ENCODE peak calls at places on chromosomes 16 and 17, in eight cellular contexts. E is neural crest cell, L is A549, W is AG09309, A is WTC11, Y is fibroblast of pulmonary artery, T is progenitor cell of endocrine pancreas, X is astrocyte of the spinal cord. M is an unnamed sample.

GRCh38 chr16:85145188-85145587 is 32.9 kb upstream of the CIBAR2 start:
- DNase-seq in A (no peak), T (no peak), Y (no peak), X (no peak), L (no peak), E (no peak), W (no peak), M (no peak)

GRCh38 chr17:35889818-35890773 is 9.9 kb upstream of the CCL5 start:
- DNase-seq in E (no peak), W (peak; percentile 57), Y (peak; percentile 89), L (no peak), X (peak; percentile 38), A (no peak), T (no peak), M (no peak)

GRCh38 chr17:51595965-51596364 is 335.6 kb downstream of the UTP18 start:
- DNase-seq in E (no peak), Y (no peak), T (no peak), W (no peak), A (no peak), X (no peak), L (no peak), M (no peak)

GRCh38 chr17:83204230-83204725 is 124.9 kb downstream of the METRNL start:
- DNase-seq in X (no peak), E (no peak), A (peak; percentile 1), T (no peak), W (no peak), L (no peak), Y (no peak), M (no peak)

GRCh38 chr16:77748426-77748825 is 26.1 kb downstream of the NUDT7 start:
- DNase-seq in Y (no peak), X (no peak), T (no peak), W (no peak), E (no peak), A (no peak), L (no peak), M (no peak)

GRCh38 chr17:49439305-49439672 is 24.6 kb upstream of the PHB1 start:
- DNase-seq in Y (no peak), A (no peak), L (no peak), E (no peak), W (no peak), T (no peak), X (no peak), M (no peak)

GRCh38 chr16:87178977-87179376 is 138.2 kb downstream of the C16orf95 start:
- DNase-seq in W (peak; percentile 16), T (no peak), Y (peak; percentile 88), A (no peak), L (no peak), X (peak; percentile 54), E (no peak), M (no peak)

GRCh38 chr16:26816266-26816665 is 250.5 kb upstream of the C16orf82 start:
- DNase-seq in W (no peak), X (no peak), T (no peak), Y (no peak), E (no peak), A (no peak), L (no peak), M (no peak)

GRCh38 chr16:83137326-83137770 is 510.6 kb downstream of the CDH13 start:
- DNase-seq in Y (peak; percentile 80), L (no peak), W (peak; percentile 47), X (peak; percentile 87), E (peak; percentile 23), T (no peak), A (no peak), M (no peak)

GRCh38 chr17:45032150-45032493 is 19.3 kb downstream of the DCAKD start:
- DNase-seq in E (no peak), X (no peak), A (no peak), T (no peak), W (no peak), L (no peak), Y (no peak), M (no peak)

GRCh38 chr17:73349138-73349537 is 37.3 kb upstream of the CDC42EP4 start:
- DNase-seq in W (no peak), L (no peak), Y (peak; percentile 33), T (no peak), A (no peak), E (peak; percentile 29), X (no peak), M (no peak)

GRCh38 chr16:85611455-85612190 is 1.5 kb upstream of the GSE1 start:
- DNase-seq in A (peak; percentile 76), T (peak; percentile 46), E (no peak), Y (peak; percentile 69), L (peak; percentile 75), W (peak; percentile 35), X (peak; percentile 71), M (peak; percentile 86)

GRCh38 chr16:4521971-4522623 is 16.5 kb downstream of the CDIP1 start:
- DNase-seq in Y (peak; percentile 17), T (no peak), L (no peak), X (peak; percentile 53), W (no peak), A (peak; percentile 46), E (no peak), M (peak; percentile 49)

GRCh38 chr16:72739577-72739976 is 308.4 kb downstream of the ZFHX3 start:
- DNase-seq in T (no peak), E (no peak), L (no peak), Y (peak; percentile 21), W (peak; percentile 31), A (no peak), X (peak; percentile 72), M (no peak)

DNA sequence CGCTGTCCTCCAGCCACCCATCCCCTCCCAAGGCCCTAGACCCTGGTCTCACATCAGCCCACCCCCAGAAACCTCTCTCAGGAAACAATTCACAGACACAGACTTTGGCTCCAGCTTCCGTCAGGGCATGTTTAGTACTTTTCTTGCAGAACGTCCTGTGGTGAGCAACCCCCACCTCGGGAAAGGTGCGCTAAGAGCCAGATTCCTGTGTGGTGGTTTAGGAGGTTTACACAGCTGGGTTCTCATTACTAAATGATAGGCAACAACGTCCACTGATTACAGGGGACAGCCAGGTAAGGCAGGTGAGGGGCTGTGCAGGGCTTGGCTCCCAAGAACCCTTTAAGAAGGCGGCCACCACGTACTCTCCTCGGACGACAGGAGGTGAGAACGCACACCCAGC is 29.3 kb downstream of the KIFC3 start:
- DNase-seq in A (no peak), Y (no peak), L (no peak), T (no peak), X (no peak), E (no peak), W (no peak), M (no peak)
- TF ChIP-seq CTCF in A (no peak), Y (no peak), L (no peak), T (no peak), X (no peak), E (no peak), W (no peak), M (no peak)

GRCh38 chr16:3001316-3001715 is 11.4 kb upstream of the CLDN9 start:
- DNase-seq in X (no peak), A (peak; percentile 50), Y (no peak), E (no peak), T (no peak), L (no peak), W (no peak), M (no peak)
- TF ChIP-seq CTCF in X (no peak), A (no peak), Y (no peak), E (no peak), T (no peak), L (no peak), W (no peak), M (no peak)

DNA sequence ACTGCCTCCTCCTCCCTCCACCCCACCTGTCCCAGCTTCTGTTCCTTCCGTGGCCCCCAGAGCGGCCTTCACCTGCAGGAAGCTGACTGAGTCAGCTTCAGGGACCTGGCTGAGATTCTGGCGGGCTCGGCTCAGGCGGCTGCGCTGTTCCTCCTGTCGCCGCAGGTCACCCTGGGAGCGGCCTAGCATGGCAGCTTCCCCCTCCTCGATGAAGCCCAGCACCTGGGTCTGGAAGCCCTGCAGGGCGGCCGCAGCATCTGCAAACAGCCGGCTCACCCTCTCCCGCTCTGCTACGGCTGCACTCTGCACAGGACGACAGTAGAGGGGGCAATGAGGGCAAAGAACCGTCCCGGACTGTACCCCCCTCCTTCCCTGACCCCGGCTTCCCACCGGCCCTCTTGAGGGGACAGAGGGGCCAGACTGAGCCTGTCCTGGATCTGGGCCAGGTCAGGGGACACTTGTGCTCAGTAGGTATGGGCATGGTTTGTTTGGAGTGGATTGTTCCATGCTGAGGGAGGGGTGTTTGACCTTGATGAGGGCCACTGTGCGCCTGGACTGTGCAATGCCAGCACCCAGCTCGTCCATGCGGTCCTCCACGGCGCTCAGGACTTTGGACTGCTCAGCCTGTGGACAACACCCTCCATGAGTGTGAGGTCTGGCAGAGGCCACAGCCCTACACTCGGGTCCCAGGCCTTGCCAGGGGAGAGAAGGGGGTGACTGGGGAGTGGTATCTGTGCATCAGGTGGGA is 2.0 kb downstream of the TRIM47 start:
- DNase-seq in L (peak; percentile 74), X (no peak), E (no peak), W (no peak), Y (no peak), A (peak; percentile 71), T (no peak), M (peak; percentile 48)
- TF ChIP-seq CTCF in L (peak; percentile 24), X (peak; percentile 14), E (no peak), W (no peak), Y (peak; percentile 14), A (no peak), T (peak; percentile 30), M (peak; percentile 23)

DNA sequence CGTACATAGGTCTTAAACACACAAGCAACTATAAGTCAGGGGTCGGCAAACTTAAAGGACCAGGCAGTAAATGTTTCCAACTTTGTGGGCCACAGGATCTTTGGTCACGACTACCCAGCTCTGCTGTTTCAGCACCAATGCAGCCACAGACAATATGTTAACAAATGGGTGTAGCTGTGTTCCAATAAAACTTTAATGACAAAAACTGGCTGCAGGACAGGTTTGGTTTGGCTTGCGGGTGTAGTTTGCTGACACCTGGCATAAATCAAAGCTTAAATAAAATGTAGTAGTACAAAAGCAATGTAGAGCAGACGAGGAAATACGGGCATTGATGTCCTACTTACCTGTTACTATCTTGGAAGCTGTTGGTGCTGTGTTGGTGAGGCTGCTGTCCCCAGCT is 84.7 kb downstream of the SLC5A11 start:
- DNase-seq in A (no peak), L (no peak), X (no peak), W (no peak), T (no peak), Y (no peak), E (no peak), M (no peak)
- TF ChIP-seq CTCF in A (no peak), L (no peak), X (no peak), W (no peak), T (no peak), Y (no peak), E (no peak), M (no peak)

DNA sequence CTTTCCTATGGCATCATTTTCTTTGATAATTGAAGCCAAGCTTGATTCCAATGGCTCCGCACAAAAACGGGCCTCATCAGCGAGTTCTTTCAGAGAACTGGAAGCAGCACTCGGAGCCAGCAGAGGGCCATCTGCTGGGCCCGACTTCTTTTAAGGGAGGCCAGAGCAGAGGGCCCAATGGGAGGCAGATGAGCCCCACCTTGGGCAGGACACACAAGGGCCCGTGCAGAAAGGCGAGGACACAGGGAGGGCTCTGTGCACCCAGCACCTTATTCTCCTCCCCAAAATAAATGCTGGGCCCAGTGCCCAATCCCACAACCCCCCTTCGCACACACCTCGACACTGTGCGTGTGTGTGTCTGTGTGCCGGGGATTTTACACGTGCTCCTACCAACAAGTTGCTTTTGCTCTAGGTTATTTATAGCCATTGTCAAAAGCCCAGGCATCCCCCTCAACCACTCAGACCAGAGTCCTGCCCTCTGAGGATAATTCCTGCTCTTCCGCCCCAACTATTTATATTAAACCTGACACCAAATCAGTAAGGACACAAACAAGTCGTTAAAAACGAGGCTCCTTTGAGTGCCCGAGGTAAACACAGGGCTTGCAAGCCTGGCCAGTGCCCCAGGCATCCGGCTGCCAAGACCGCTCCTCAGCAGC is 6.8 kb downstream of the AXIN2 start:
- DNase-seq in E (no peak), Y (no peak), W (no peak), L (no peak), T (no peak), A (no peak), X (peak; percentile 35), M (no peak)
- TF ChIP-seq CTCF in E (peak; percentile 17), Y (no peak), W (peak; percentile 39), L (no peak), T (no peak), A (no peak), X (peak; percentile 20), M (no peak)

M was measured in glutamatergic neuron.